ENCODE peak calls at places on chromosomes 16 and 17, in four cellular contexts. One of them, this sample, is unnamed.
A peak's percentile ranks its signal among the peaks of the same experiment; 100 is the strongest.

GRCh38 chr17:8153550-8153956 is 1.3 kb upstream of the PER1 start:
- DNase-seq in SW 1271: peak; percentile 59
- DNase-seq in left kidney: peak; percentile 89
- DNase-seq in GM12891: no peak
- DNase-seq in this sample: peak; percentile 58

GRCh38 chr17:14793237-14793636 is 471.9 kb downstream of the PMP22 start:
- DNase-seq in SW 1271: no peak
- DNase-seq in left kidney: no peak
- DNase-seq in GM12891: no peak
- DNase-seq in this sample: no peak

GRCh38 chr17:68832140-68832871 is 122.9 kb downstream of the ABCA8 start:
- DNase-seq in SW 1271: no peak
- DNase-seq in left kidney: no peak
- DNase-seq in GM12891: no peak
- DNase-seq in this sample: no peak

GRCh38 chr16:72468582-72468981 is 296.6 kb upstream of the PMFBP1 start:
- DNase-seq in SW 1271: no peak
- DNase-seq in left kidney: no peak
- DNase-seq in GM12891: no peak
- DNase-seq in this sample: no peak

GRCh38 chr17:31535581-31535981 is 144.1 kb downstream of the RAB11FIP4 start:
- DNase-seq in SW 1271: no peak
- DNase-seq in left kidney: no peak
- DNase-seq in GM12891: peak; percentile 70
- DNase-seq in this sample: no peak

GRCh38 chr17:59366040-59366757 is 34.7 kb downstream of the YPEL2 start:
- DNase-seq in SW 1271: no peak
- DNase-seq in left kidney: peak; percentile 82
- DNase-seq in GM12891: no peak
- DNase-seq in this sample: no peak

GRCh38 chr16:11349599-11350276 is 4.5 kb downstream of the RMI2 start:
- DNase-seq in SW 1271: no peak
- DNase-seq in left kidney: peak; percentile 40
- DNase-seq in GM12891: no peak
- DNase-seq in this sample: peak; percentile 45

GRCh38 chr17:63930951-63931575 is 1.1 kb downstream of the CD79B start:
- DNase-seq in SW 1271: no peak
- DNase-seq in left kidney: peak; percentile 39
- DNase-seq in GM12891: peak; percentile 66
- DNase-seq in this sample: no peak

GRCh38 chr16:66003196-66003595 is 363.3 kb upstream of the CDH5 start:
- DNase-seq in SW 1271: no peak
- DNase-seq in left kidney: no peak
- DNase-seq in GM12891: no peak
- DNase-seq in this sample: no peak

GRCh38 chr16:50864386-50864785 is 122.5 kb downstream of the CYLD start:
- DNase-seq in SW 1271: no peak
- DNase-seq in left kidney: no peak
- DNase-seq in GM12891: no peak
- DNase-seq in this sample: no peak

GRCh38 chr16:61829631-61830030 is 206.6 kb downstream of the CDH8 start:
- DNase-seq in SW 1271: no peak
- DNase-seq in left kidney: no peak
- DNase-seq in GM12891: no peak
- DNase-seq in this sample: no peak

GRCh38 chr16:15899538-15900100 is 11.2 kb upstream of the CEP20 start:
- DNase-seq in SW 1271: peak; percentile 70
- DNase-seq in left kidney: no peak
- DNase-seq in GM12891: peak; percentile 35
- DNase-seq in this sample: no peak

This sample was measured in amygdala.